ENCODE peak calls at places on chromosomes 4 and X, in nine cellular contexts. C is activated CD8-positive, alpha-beta memory T cell treated with anti-CD3 and anti-CD28 coated beads, Interleukin-2, amount 50 U/mL, for 48 hours; G is stromal cell of bone marrow; A is SK-N-MC; T is NCI-H748 treated with DMSO at 0.1 percent for 48 hours; H is AG08395; O is neural crest cell; P is H4; R is small intestine. D is an unnamed sample.

GRCh38 chrX:42023122-42023521 is 99.8 kb upstream of the CASK start:
- DNase-seq in C (no peak), G (no peak), A (no peak), T (no peak), H (no peak), O (no peak), P (no peak), R (no peak), D (no peak)

GRCh38 chr4:4560136-4560535 is 18.3 kb upstream of the STX18 start:
- DNase-seq in C (no peak), G (no peak), A (no peak), T (no peak), H (no peak), O (no peak), P (no peak), R (no peak), D (no peak)

GRCh38 chrX:46577116-46578005 is 3.8 kb downstream of the CHST7 start:
- DNase-seq in C (no peak), G (peak; percentile 37), A (no peak), T (no peak), H (no peak), O (no peak), P (no peak), R (no peak), D (no peak)

GRCh38 chr4:40335508-40335860 is 351 bp downstream of the CHRNA9 start:
- DNase-seq in C (no peak), G (no peak), A (no peak), T (no peak), H (peak; percentile 74), O (no peak), P (no peak), R (no peak), D (no peak)

GRCh38 chr4:58749206-58749605 is 1639.0 kb upstream of the IGFBP7 start:
- DNase-seq in C (no peak), G (no peak), A (no peak), T (peak; percentile 66), H (no peak), O (no peak), P (no peak), R (peak; percentile 89), D (no peak)

GRCh38 chr4:184262901-184263300 is 45.2 kb upstream of the ENPP6 start:
- DNase-seq in C (peak; percentile 50), G (peak; percentile 89), A (no peak), T (no peak), H (peak; percentile 43), O (no peak), P (no peak), R (no peak), D (peak; percentile 21)

GRCh38 chrX:104105330-104105729 is 7.0 kb upstream of the ZCCHC18 start:
- DNase-seq in C (no peak), G (no peak), A (no peak), T (no peak), H (no peak), O (no peak), P (no peak), R (no peak), D (no peak)

GRCh38 chr4:2824329-2825183 is 19.1 kb upstream of the ADD1 start:
- DNase-seq in C (no peak), G (no peak), A (no peak), T (no peak), H (no peak), O (no peak), P (no peak), R (no peak), D (no peak)

GRCh38 chr4:42786350-42787070 is 106.0 kb upstream of the GRXCR1 start:
- DNase-seq in C (no peak), G (no peak), A (no peak), T (no peak), H (no peak), O (no peak), P (peak; percentile 19), R (no peak), D (no peak)

GRCh38 chr4:40377462-40378385 is 42.6 kb downstream of the CHRNA9 start:
- DNase-seq in C (no peak), G (peak; percentile 7), A (no peak), T (no peak), H (no peak), O (no peak), P (no peak), R (peak; percentile 90), D (no peak)

D was measured in NB4.